ENCODE peak calls at places on chromosome 1, in seven cellular contexts. B, U, N, C, W, Q and S are unnamed samples.

GRCh38 chr1:149932474-149932873 is 4.2 kb downstream of the MTMR11 start:
- DNase-seq in B (no peak), U (no peak), N (no peak), C (no peak), W (no peak), Q (no peak), S (no peak)

GRCh38 chr1:228430243-228430642 is 13.6 kb upstream of the TRIM17 start:
- DNase-seq in B (no peak), U (no peak), N (no peak), C (no peak), W (no peak), Q (no peak), S (no peak)

GRCh38 chr1:150799104-150799503 is 9.0 kb downstream of the CTSK start:
- DNase-seq in B (peak), U (no peak), N (no peak), C (no peak), W (no peak), Q (no peak), S (no peak)

GRCh38 chr1:226638001-226638601 is 89.5 kb downstream of the STUM start:
- DNase-seq in B (no peak), U (no peak), N (no peak), C (no peak), W (no peak), Q (no peak), S (no peak)

GRCh38 chr1:5161372-5161771 is 507.0 kb downstream of the AJAP1 start:
- DNase-seq in B (no peak), U (no peak), N (no peak), C (no peak), W (no peak), Q (no peak), S (no peak)

GRCh38 chr1:208357663-208358507 is 113.7 kb upstream of the PLXNA2 start:
- DNase-seq in B (no peak), U (no peak), N (no peak), C (no peak), W (no peak), Q (no peak), S (no peak)

GRCh38 chr1:146012703-146013565 is 8.6 kb downstream of the HJV start:
- DNase-seq in B (peak), U (peak), N (peak), C (peak), W (peak), Q (peak), S (peak)

GRCh38 chr1:34398916-34399275 is 222.2 kb downstream of the C1orf94 start:
- DNase-seq in B (no peak), U (no peak), N (no peak), C (no peak), W (no peak), Q (no peak), S (no peak)

GRCh38 chr1:25338188-25338981 is at the start of gene TMEM50A:
- DNase-seq in B (peak), U (peak), N (peak), C (peak), W (peak), Q (no peak), S (peak)

GRCh38 chr1:38964140-38964548 is 22.5 kb upstream of the RHBDL2 start:
- DNase-seq in B (no peak), U (no peak), N (no peak), C (no peak), W (no peak), Q (no peak), S (no peak)

GRCh38 chr1:205456868-205457724 is 1.3 kb upstream of the BLACAT1 start:
- DNase-seq in B (no peak), U (no peak), N (no peak), C (peak), W (no peak), Q (no peak), S (peak)

GRCh38 chr1:182003953-182004586 is 57.4 kb downstream of the ZNF648 start:
- DNase-seq in B (no peak), U (no peak), N (peak), C (no peak), W (no peak), Q (no peak), S (no peak)
- TF ChIP-seq CTCF in B (no peak), U (no peak), N (no peak), C (no peak), W (no peak), Q (no peak), S (peak)

DNA sequence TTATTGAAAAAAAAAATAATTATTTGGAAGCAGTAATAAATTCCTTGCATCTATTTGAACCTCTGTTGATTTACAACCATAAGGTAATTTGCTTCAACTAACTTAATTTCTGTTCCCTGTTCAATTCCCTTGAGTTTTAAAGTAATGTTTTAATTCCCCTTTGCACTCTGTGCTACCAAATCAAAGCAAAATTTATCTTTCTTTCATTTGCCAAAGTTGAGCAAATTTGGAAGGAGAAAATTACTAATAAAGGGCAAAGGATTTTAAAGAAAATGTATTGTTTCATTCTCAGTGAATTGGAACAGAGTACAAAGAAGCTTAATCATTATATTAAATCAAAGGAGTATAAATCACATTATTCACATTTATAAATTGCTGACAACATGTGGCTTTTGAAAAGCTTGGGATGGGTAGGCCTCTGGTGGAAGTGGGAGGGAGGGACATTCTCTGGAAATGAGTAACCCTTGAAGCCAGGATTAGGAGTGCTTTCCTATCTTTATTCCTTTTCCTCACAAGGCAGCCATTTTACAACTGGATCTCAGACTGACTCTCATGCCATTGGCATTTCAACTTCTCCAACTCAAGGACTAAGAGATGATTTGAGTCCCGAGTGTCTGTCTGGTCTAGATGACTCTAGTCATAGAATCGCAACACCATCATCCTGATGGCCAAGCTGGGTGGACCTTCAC is 331.6 kb upstream of the DUSP10 start:
- DNase-seq in B (peak), U (no peak), N (no peak), C (no peak), W (peak), Q (no peak), S (no peak)
- TF ChIP-seq CTCF in B (no peak), U (no peak), N (no peak), C (no peak), W (peak), Q (no peak), S (no peak)

GRCh38 chr1:232166942-232167341 is 463.0 kb downstream of the SIPA1L2 start:
- DNase-seq in B (no peak), U (no peak), N (no peak), C (no peak), W (no peak), Q (no peak), S (no peak)

GRCh38 chr1:232169436-232169835 is 460.5 kb downstream of the SIPA1L2 start:
- DNase-seq in B (no peak), U (no peak), N (no peak), C (no peak), W (no peak), Q (no peak), S (no peak)

GRCh38 chr1:232170909-232171308 is 459.0 kb downstream of the SIPA1L2 start:
- DNase-seq in B (no peak), U (no peak), N (no peak), C (no peak), W (no peak), Q (no peak), S (no peak)

GRCh38 chr1:232172556-232172955 is 457.4 kb downstream of the SIPA1L2 start:
- DNase-seq in B (no peak), U (no peak), N (no peak), C (no peak), W (no peak), Q (no peak), S (no peak)

DNA sequence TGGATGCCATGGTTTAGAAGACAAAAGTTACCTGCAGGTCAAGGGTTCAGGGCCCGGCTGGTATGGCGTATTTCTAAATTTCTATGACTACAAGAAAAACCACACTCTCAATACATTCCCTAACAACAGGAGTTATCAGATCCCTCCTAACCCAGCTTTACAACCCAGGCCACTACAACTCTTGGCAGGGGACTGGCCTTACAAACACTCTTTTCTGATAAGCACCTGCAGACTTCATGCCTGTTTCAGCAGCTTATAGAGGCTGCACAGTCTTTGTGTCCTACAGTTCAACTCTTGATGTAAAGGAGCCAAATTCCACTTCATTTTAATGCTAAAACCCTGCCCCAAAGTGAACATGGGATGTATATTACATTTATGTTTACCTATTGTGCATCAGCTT is 461.4 kb downstream of the SIPA1L2 start:
- DNase-seq in B (no peak), U (no peak), N (no peak), C (peak), W (no peak), Q (no peak), S (no peak)
- TF ChIP-seq CTCF in B (no peak), U (no peak), N (no peak), C (no peak), W (no peak), Q (no peak), S (no peak)

GRCh38 chr1:207318072-207318619 is 3.3 kb upstream of the CD55 start:
- DNase-seq in B (no peak), U (no peak), N (no peak), C (no peak), W (no peak), Q (no peak), S (no peak)
- TF ChIP-seq CTCF in B (no peak), U (no peak), N (no peak), C (no peak), W (no peak), Q (no peak), S (no peak)

DNA sequence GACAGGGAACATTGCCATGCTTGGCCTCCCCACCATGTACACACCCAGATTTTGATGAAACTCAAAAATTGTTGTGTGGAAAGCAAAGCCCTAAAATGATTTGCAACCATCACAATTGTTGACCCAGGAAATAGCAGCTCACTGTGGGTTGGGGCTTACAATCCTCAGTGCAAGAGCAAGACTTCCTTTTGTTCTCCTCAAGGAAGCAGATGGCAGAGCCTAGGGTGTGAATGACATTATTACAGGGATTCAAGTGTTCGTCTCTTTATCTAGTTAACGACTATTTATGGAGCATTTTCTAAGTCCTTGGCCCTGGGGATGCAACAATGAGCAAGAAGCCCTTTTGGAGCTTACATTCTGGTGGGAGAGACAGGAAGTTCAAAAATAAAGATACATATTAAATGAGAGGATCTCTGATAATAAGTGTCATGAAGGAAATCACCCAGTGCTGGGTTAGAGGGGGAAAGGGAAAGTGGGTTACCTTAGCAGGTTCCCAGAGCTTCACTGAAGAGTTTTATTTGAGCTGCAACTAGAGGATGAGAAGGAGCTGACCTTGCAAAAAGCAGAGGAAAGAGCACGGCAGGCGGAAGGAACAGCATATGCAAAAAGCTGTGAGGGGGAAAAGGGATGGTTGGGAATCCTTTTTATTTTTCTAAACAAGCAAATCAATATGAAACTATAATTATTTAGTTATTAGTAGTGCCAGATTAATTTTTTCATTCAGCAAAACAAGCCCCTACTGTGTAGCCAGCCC is 38.5 kb upstream of the ID3 start:
- DNase-seq in B (no peak), U (no peak), N (no peak), C (no peak), W (no peak), Q (no peak), S (no peak)
- TF ChIP-seq CTCF in B (no peak), U (no peak), N (no peak), C (no peak), W (no peak), Q (no peak), S (no peak)